ENCODE peak calls at places on chromosomes 12 and 14, in five cellular contexts. B, E, G, K and N are unnamed samples.

GRCh38 chr14:95480109-95480886 is 36.2 kb downstream of the SYNE3 start:
- DNase-seq in B (peak; percentile 58), E (peak; percentile 28), G (no peak), K (peak; percentile 63), N (peak; percentile 50)

GRCh38 chr12:67446716-67447115 is 177.6 kb downstream of the CAND1 start:
- DNase-seq in B (no peak), E (no peak), G (no peak), K (no peak), N (no peak)

GRCh38 chr14:94699831-94700230 is 70.1 kb downstream of the GSC start:
- DNase-seq in B (no peak), E (no peak), G (no peak), K (no peak), N (no peak)

GRCh38 chr12:30585877-30586276 is 109.8 kb downstream of the IPO8 start:
- DNase-seq in B (no peak), E (no peak), G (no peak), K (no peak), N (no peak)

GRCh38 chr12:21566223-21566906 is 38.3 kb downstream of the GYS2 start:
- DNase-seq in B (no peak), E (no peak), G (no peak), K (no peak), N (no peak)

GRCh38 chr12:37666069-37666781 is 650.3 kb upstream of the ALG10B start:
- DNase-seq in B (no peak), E (no peak), G (no peak), K (no peak), N (peak; percentile 21)

GRCh38 chr14:102849522-102850379 is 72.5 kb downstream of the TRAF3 start:
- DNase-seq in B (no peak), E (peak; percentile 19), G (no peak), K (no peak), N (no peak)

GRCh38 chr12:128385736-128386135 is 118.8 kb downstream of the TMEM132C start:
- DNase-seq in B (no peak), E (no peak), G (no peak), K (no peak), N (no peak)

GRCh38 chr14:56660677-56661389 is 81.2 kb downstream of the TMEM260 start:
- DNase-seq in B (no peak), E (no peak), G (no peak), K (no peak), N (no peak)

GRCh38 chr12:20272801-20273200 is 95.5 kb upstream of the PDE3A start:
- DNase-seq in B (no peak), E (peak; percentile 59), G (no peak), K (no peak), N (no peak)

GRCh38 chr12:83691730-83692129 is 1005.0 kb downstream of the TMTC2 start:
- DNase-seq in B (no peak), E (no peak), G (no peak), K (no peak), N (no peak)

GRCh38 chr12:15443611-15444010 is 121.3 kb downstream of the PTPRO start:
- DNase-seq in B (peak; percentile 39), E (no peak), G (no peak), K (no peak), N (no peak)

GRCh38 chr12:89862511-89863331 is 154.1 kb upstream of the ATP2B1 start:
- DNase-seq in B (no peak), E (no peak), G (no peak), K (peak; percentile 28), N (no peak)

GRCh38 chr14:58171090-58171489 is 19.1 kb upstream of the ARMH4 start:
- DNase-seq in B (peak; percentile 99), E (peak; percentile 85), G (peak; percentile 95), K (peak; percentile 95), N (peak; percentile 85)

GRCh38 chr12:78146365-78146772 is 315.7 kb downstream of the NAV3 start:
- DNase-seq in B (peak; percentile 47), E (peak; percentile 62), G (no peak), K (no peak), N (no peak)

GRCh38 chr14:56145965-56146364 is 27.8 kb downstream of the PELI2 start:
- DNase-seq in B (peak; percentile 54), E (peak; percentile 71), G (no peak), K (no peak), N (no peak)

GRCh38 chr12:107423531-107423930 is 262.1 kb upstream of the PWP1 start:
- DNase-seq in B (no peak), E (no peak), G (no peak), K (no peak), N (no peak)

GRCh38 chr14:51401272-51401671 is 161.2 kb downstream of the TMX1 start:
- DNase-seq in B (no peak), E (peak; percentile 52), G (no peak), K (no peak), N (no peak)

GRCh38 chr12:12511895-12512674 is 50.6 kb downstream of the DUSP16 start:
- DNase-seq in B (no peak), E (no peak), G (no peak), K (no peak), N (no peak)

GRCh38 chr14:50875359-50876090 is 3.7 kb downstream of the ABHD12B start:
- DNase-seq in B (no peak), E (no peak), G (no peak), K (no peak), N (no peak)

GRCh38 chr12:95096852-95097251 is 23.4 kb upstream of the NR2C1 start:
- DNase-seq in B (peak; percentile 92), E (peak; percentile 71), G (no peak), K (peak; percentile 75), N (no peak)

GRCh38 chr12:122013792-122014590 is 7.7 kb upstream of the BCL7A start:
- DNase-seq in B (no peak), E (no peak), G (no peak), K (no peak), N (no peak)

GRCh38 chr14:71166434-71166833 is 259.2 kb downstream of the PCNX1 start:
- DNase-seq in B (peak; percentile 79), E (peak; percentile 79), G (no peak), K (peak; percentile 72), N (no peak)

GRCh38 chr14:49497725-49498348 is 88.3 kb downstream of the RPS29 start:
- DNase-seq in B (peak; percentile 95), E (peak; percentile 83), G (no peak), K (peak; percentile 17), N (no peak)

GRCh38 chr14:63266106-63266505 is 52.6 kb downstream of the GPHB5 start:
- DNase-seq in B (peak; percentile 14), E (no peak), G (peak; percentile 63), K (no peak), N (no peak)

GRCh38 chr12:116157845-116158267 is 119.6 kb downstream of the MED13L start:
- DNase-seq in B (no peak), E (peak; percentile 19), G (no peak), K (no peak), N (no peak)
- H3K4me1 ChIP-seq in B (peaks cover 40% of the 10 kb centered on the region), E (peaks cover 61% of the 10 kb centered on the region), G (peaks cover 3% of the 10 kb centered on the region), K (peaks cover 14% of the 10 kb centered on the region), N (peaks cover 3% of the 10 kb centered on the region)

GRCh38 chr12:1542599-1542998 is 51.8 kb downstream of the FBXL14 start:
- DNase-seq in B (no peak), E (no peak), G (no peak), K (no peak), N (no peak)

GRCh38 chr12:1540690-1541089 is 53.7 kb downstream of the FBXL14 start:
- DNase-seq in B (peak; percentile 96), E (no peak), G (no peak), K (no peak), N (no peak)

GRCh38 chr12:1546931-1547640 is 47.3 kb downstream of the FBXL14 start:
- DNase-seq in B (no peak), E (no peak), G (no peak), K (no peak), N (no peak)

GRCh38 chr12:1544991-1545700 is 49.2 kb downstream of the FBXL14 start:
- DNase-seq in B (peak; percentile 68), E (peak; percentile 62), G (no peak), K (no peak), N (no peak)
- TF ChIP-seq CTCF in B (peak; percentile 66), E (peak; percentile 49), G (peak; percentile 50), K (no peak), N (no peak)

GRCh38 chr12:124543052-124543590 is 24.3 kb downstream of the NCOR2 start:
- DNase-seq in B (no peak), E (peak; percentile 49), G (no peak), K (no peak), N (peak; percentile 86)
- H3K4me1 ChIP-seq in B (peaks cover 7% of the 10 kb centered on the region), E (peaks cover 47% of the 10 kb centered on the region), G (peaks cover 3% of the 10 kb centered on the region), K (peaks cover 72% of the 10 kb centered on the region), N (peaks cover 60% of the 10 kb centered on the region)

DNA sequence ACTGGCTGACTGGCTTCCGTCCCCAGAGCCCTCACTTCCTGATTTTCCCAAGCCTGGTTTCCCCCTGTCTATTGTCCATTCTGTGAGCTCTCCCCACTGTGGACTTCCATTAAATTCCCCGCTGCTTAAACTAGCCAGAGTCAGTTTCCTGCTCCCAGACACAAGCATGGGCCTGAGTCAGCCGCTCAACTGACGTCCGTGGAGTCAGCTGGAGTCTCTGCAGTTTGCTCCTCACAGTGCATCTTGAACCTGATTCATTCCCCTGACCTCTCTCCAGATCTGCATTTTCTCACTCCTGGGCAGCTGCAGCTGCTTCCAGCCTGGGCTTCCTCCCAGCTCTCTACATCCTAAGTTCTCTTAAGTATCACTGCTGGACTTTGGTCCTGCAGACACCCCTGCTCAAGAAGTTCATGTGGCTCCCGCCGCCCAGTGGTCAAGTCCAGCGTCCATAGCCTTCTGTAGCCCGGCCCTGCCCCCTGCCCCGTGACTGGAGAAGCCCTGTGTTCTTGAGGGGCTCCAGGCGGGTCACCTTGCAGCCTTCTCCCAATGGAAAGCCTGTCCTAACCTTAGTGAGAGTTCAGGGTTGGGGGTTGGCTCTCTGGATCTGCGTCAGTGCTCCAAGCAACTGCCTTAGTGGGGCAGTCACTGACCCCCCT is 20.0 kb downstream of the NFKBIA start:
- DNase-seq in B (no peak), E (peak; percentile 93), G (no peak), K (peak; percentile 69), N (peak; percentile 85)
- TF ChIP-seq CTCF in B (no peak), E (peak; percentile 13), G (no peak), K (peak; percentile 5), N (peak; percentile 11)

GRCh38 chr14:75445958-75446357 is 18.1 kb downstream of the JDP2 start:
- DNase-seq in B (no peak), E (no peak), G (no peak), K (no peak), N (no peak)

GRCh38 chr14:75443203-75443969 is 15.6 kb downstream of the JDP2 start:
- DNase-seq in B (no peak), E (no peak), G (no peak), K (no peak), N (no peak)

GRCh38 chr14:75449703-75450102 is 21.9 kb downstream of the JDP2 start:
- DNase-seq in B (no peak), E (no peak), G (no peak), K (no peak), N (no peak)

GRCh38 chr14:75448209-75448608 is 20.4 kb downstream of the JDP2 start:
- DNase-seq in B (no peak), E (no peak), G (no peak), K (no peak), N (no peak)

GRCh38 chr14:75446447-75446846 is 18.6 kb downstream of the JDP2 start:
- DNase-seq in B (no peak), E (peak; percentile 54), G (no peak), K (no peak), N (no peak)
- H3K4me1 ChIP-seq in B (peaks cover 24% of the 10 kb centered on the region), E (peaks cover 8% of the 10 kb centered on the region), G (no peaks in the 10 kb centered on the region), K (peaks cover 18% of the 10 kb centered on the region), N (peaks cover 33% of the 10 kb centered on the region)

DNA sequence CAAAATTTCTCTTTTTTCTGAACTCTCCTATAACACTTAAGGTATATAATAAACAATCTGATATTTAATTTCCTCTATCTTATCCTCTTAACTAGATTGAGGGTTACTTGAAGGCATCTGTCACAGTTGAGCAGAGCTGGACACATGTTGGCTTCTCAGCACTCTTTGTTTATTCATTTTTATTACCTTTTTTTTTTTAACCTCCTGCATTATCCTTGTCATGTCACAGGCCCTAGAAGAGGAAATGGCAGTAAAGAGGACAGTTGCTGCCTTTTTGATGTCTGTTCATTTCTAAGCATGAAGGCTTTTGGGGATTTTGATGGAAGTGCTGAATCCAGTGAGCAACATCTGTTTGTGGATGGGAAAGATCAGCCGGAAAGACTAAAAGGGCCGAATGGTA is 32.5 kb upstream of the EVL start:
- DNase-seq in B (no peak), E (no peak), G (no peak), K (no peak), N (no peak)
- TF ChIP-seq CTCF in B (no peak), E (no peak), G (no peak), K (no peak), N (no peak)